ENCODE peak calls at places on chromosomes 11 and 22, in five cellular contexts. One of them, this sample, is unnamed.

GRCh38 chr11:112958670-112959069 is 2.5 kb upstream of the NCAM1 start:
- DNase-seq in breast epithelium: no peak
- DNase-seq in cardiac muscle cell: peak; percentile 66
- DNase-seq in tibial artery: no peak
- DNase-seq in stomach: no peak
- DNase-seq in this sample: peak; percentile 34

GRCh38 chr11:862028-862703 is 19.5 kb downstream of the TSPAN4 start:
- DNase-seq in cardiac muscle cell: no peak
- DNase-seq in tibial artery: no peak
- DNase-seq in stomach: peak; percentile 58
- DNase-seq in breast epithelium: no peak
- DNase-seq in this sample: no peak

GRCh38 chr11:2990617-2991476 is 1.3 kb downstream of the NAP1L4 start:
- DNase-seq in tibial artery: no peak
- DNase-seq in stomach: no peak
- DNase-seq in breast epithelium: no peak
- DNase-seq in cardiac muscle cell: no peak
- DNase-seq in this sample: no peak

GRCh38 chr11:47171057-47171838 is 5.4 kb downstream of the ARFGAP2 start:
- DNase-seq in cardiac muscle cell: no peak
- DNase-seq in tibial artery: no peak
- DNase-seq in stomach: no peak
- DNase-seq in breast epithelium: no peak
- DNase-seq in this sample: no peak

GRCh38 chr11:82523141-82523540 is 210.5 kb downstream of the FAM181B start:
- DNase-seq in tibial artery: peak; percentile 22
- DNase-seq in breast epithelium: no peak
- DNase-seq in cardiac muscle cell: no peak
- DNase-seq in stomach: no peak
- DNase-seq in this sample: no peak

GRCh38 chr11:95398437-95399112 is 167.6 kb upstream of the SESN3 start:
- DNase-seq in breast epithelium: no peak
- DNase-seq in tibial artery: no peak
- DNase-seq in stomach: no peak
- DNase-seq in cardiac muscle cell: peak; percentile 52
- DNase-seq in this sample: no peak

GRCh38 chr22:39634530-39635399 is 64.2 kb downstream of the CACNA1I start:
- DNase-seq in tibial artery: no peak
- DNase-seq in breast epithelium: peak; percentile 85
- DNase-seq in stomach: peak; percentile 44
- DNase-seq in cardiac muscle cell: peak; percentile 86
- DNase-seq in this sample: peak; percentile 6

GRCh38 chr22:50278956-50279619 is 8.9 kb upstream of the MAPK11 start:
- DNase-seq in breast epithelium: no peak
- DNase-seq in cardiac muscle cell: no peak
- DNase-seq in stomach: no peak
- DNase-seq in tibial artery: no peak
- DNase-seq in this sample: no peak

GRCh38 chr11:44267366-44268072 is 42.4 kb downstream of the ALX4 start:
- DNase-seq in tibial artery: no peak
- DNase-seq in stomach: no peak
- DNase-seq in breast epithelium: no peak
- DNase-seq in cardiac muscle cell: no peak
- DNase-seq in this sample: no peak

GRCh38 chr11:27207025-27207650 is 155.9 kb downstream of the CCDC34 start:
- DNase-seq in stomach: no peak
- DNase-seq in tibial artery: no peak
- DNase-seq in breast epithelium: no peak
- DNase-seq in cardiac muscle cell: no peak
- DNase-seq in this sample: no peak

GRCh38 chr11:16605971-16606783 is 132.3 kb upstream of the C11orf58 start:
- DNase-seq in cardiac muscle cell: peak; percentile 94
- DNase-seq in breast epithelium: peak; percentile 90
- DNase-seq in tibial artery: peak; percentile 92
- DNase-seq in stomach: peak; percentile 91
- DNase-seq in this sample: peak; percentile 57

GRCh38 chr22:17741866-17742527 is 32.3 kb downstream of the BID start:
- DNase-seq in stomach: no peak
- DNase-seq in breast epithelium: no peak
- DNase-seq in tibial artery: no peak
- DNase-seq in cardiac muscle cell: no peak
- DNase-seq in this sample: no peak
- TF ChIP-seq CTCF in stomach: no peak
- TF ChIP-seq CTCF in breast epithelium: no peak
- TF ChIP-seq CTCF in tibial artery: no peak
- TF ChIP-seq CTCF in cardiac muscle cell: no peak
- TF ChIP-seq CTCF in this sample: peak; percentile 8

GRCh38 chr22:35729309-35729698 is 11.6 kb downstream of the APOL5 start:
- DNase-seq in stomach: no peak
- DNase-seq in breast epithelium: no peak
- DNase-seq in cardiac muscle cell: no peak
- DNase-seq in tibial artery: no peak
- DNase-seq in this sample: no peak
- H3K4me3 ChIP-seq in stomach: no peak overlapping the region
- H3K4me3 ChIP-seq in breast epithelium: no peak overlapping the region
- H3K4me3 ChIP-seq in cardiac muscle cell: no peak overlapping the region
- H3K4me3 ChIP-seq in tibial artery: no peak overlapping the region
- H3K4me3 ChIP-seq in this sample: no peak overlapping the region

DNA sequence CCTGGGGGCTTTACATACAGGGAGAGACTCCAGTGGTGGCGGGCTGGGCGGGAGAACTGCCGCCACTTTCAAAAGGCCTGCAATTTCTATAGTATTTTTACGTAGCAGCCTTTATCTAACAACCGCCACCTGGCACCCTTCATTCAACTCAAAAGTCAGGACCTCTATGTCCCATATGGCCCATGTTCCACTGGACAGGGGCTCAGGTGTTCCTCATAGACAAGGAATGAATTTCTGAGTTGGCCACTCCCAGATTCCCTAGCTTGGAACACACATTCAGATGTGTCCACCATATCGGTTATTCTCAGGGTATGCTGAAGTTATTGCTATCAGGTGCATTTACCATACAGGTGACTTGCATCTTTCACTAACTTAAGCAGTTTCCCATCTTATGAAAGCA is 29.9 kb downstream of the RNF169 start:
- DNase-seq in cardiac muscle cell: no peak
- DNase-seq in stomach: no peak
- DNase-seq in breast epithelium: no peak
- DNase-seq in tibial artery: no peak
- DNase-seq in this sample: no peak
- H3K36me3 ChIP-seq in cardiac muscle cell: no peaks in the 10 kb centered on the region
- H3K36me3 ChIP-seq in stomach: no peaks in the 10 kb centered on the region
- H3K36me3 ChIP-seq in breast epithelium: no peaks in the 10 kb centered on the region
- H3K36me3 ChIP-seq in tibial artery: no peaks in the 10 kb centered on the region
- H3K36me3 ChIP-seq in this sample: no peaks in the 10 kb centered on the region

GRCh38 chr22:42714768-42715430 is 5.8 kb downstream of the A4GALT start:
- DNase-seq in breast epithelium: no peak
- DNase-seq in stomach: no peak
- DNase-seq in cardiac muscle cell: peak; percentile 46
- DNase-seq in tibial artery: no peak
- DNase-seq in this sample: no peak
- TF ChIP-seq CTCF in breast epithelium: no peak
- TF ChIP-seq CTCF in stomach: no peak
- TF ChIP-seq CTCF in cardiac muscle cell: no peak
- TF ChIP-seq CTCF in tibial artery: no peak
- TF ChIP-seq CTCF in this sample: no peak

GRCh38 chr11:64021742-64022067 is 14.0 kb upstream of the FLRT1 start:
- DNase-seq in stomach: no peak
- DNase-seq in breast epithelium: no peak
- DNase-seq in tibial artery: no peak
- DNase-seq in cardiac muscle cell: no peak
- DNase-seq in this sample: no peak

GRCh38 chr11:64026575-64027213 is 9.0 kb upstream of the FLRT1 start:
- DNase-seq in breast epithelium: no peak
- DNase-seq in cardiac muscle cell: no peak
- DNase-seq in tibial artery: no peak
- DNase-seq in stomach: no peak
- DNase-seq in this sample: no peak

GRCh38 chr11:64022125-64022784 is 13.5 kb upstream of the FLRT1 start:
- DNase-seq in stomach: no peak
- DNase-seq in breast epithelium: no peak
- DNase-seq in cardiac muscle cell: no peak
- DNase-seq in tibial artery: no peak
- DNase-seq in this sample: no peak

GRCh38 chr11:64025205-64025604 is 10.5 kb upstream of the FLRT1 start:
- DNase-seq in tibial artery: no peak
- DNase-seq in breast epithelium: no peak
- DNase-seq in stomach: no peak
- DNase-seq in cardiac muscle cell: no peak
- DNase-seq in this sample: no peak

GRCh38 chr11:64023731-64024710 is 11.7 kb upstream of the FLRT1 start:
- DNase-seq in stomach: no peak
- DNase-seq in cardiac muscle cell: no peak
- DNase-seq in breast epithelium: no peak
- DNase-seq in tibial artery: no peak
- DNase-seq in this sample: no peak
- H3K4me3 ChIP-seq in stomach: no peak overlapping the region
- H3K4me3 ChIP-seq in cardiac muscle cell: no peak overlapping the region
- H3K4me3 ChIP-seq in breast epithelium: no peak overlapping the region
- H3K4me3 ChIP-seq in tibial artery: no peak overlapping the region
- H3K4me3 ChIP-seq in this sample: no peak overlapping the region

DNA sequence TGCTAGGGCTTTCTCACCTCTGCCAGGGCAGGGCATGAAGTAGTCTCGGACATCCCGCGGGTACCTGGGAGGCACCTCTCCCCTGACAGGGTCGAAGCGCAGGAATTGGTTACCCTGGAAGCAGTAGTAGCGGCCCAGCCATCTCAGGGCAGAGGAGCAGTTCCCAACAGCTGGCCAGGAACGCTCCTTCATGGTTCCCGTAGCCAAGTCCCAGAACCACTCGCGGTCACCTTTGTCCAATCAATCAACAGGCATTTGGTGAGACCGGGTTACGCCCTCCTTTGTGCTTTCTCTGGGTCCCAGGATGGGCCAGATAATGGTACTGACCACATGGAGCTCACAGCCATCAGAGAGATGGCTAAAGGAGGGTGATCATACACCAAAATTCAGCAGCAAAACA is 3.4 kb downstream of the HPX start:
- DNase-seq in tibial artery: no peak
- DNase-seq in cardiac muscle cell: no peak
- DNase-seq in stomach: no peak
- DNase-seq in breast epithelium: no peak
- DNase-seq in this sample: no peak
- H3K36me3 ChIP-seq in tibial artery: no peaks in the 10 kb centered on the region
- H3K36me3 ChIP-seq in cardiac muscle cell: no peaks in the 10 kb centered on the region
- H3K36me3 ChIP-seq in stomach: no peaks in the 10 kb centered on the region
- H3K36me3 ChIP-seq in breast epithelium: no peaks in the 10 kb centered on the region
- H3K36me3 ChIP-seq in this sample: no peaks in the 10 kb centered on the region

DNA sequence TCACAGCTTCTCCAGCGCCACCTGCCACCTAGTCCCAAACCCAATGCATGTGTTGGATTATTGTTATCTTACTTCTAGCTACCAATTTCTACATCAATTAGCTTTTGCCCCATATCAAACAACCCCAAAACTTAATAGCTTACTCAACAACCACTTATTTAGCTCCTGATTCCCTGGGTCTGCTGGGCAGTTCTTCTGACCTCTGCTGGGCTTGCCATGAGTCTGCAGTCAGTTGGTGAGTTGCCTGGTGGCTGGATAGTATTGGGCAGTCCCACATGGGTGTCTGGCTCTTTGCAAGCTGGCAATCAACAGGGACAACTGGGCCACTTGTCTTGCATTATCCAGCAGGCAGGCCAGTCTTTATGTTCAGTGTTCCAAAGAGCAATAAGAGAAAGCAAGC is 13.6 kb upstream of the MS4A15 start:
- DNase-seq in breast epithelium: no peak
- DNase-seq in cardiac muscle cell: no peak
- DNase-seq in stomach: no peak
- DNase-seq in tibial artery: no peak
- DNase-seq in this sample: no peak
- TF ChIP-seq CTCF in breast epithelium: no peak
- TF ChIP-seq CTCF in cardiac muscle cell: no peak
- TF ChIP-seq CTCF in stomach: no peak
- TF ChIP-seq CTCF in tibial artery: no peak
- TF ChIP-seq CTCF in this sample: no peak

GRCh38 chr11:111365722-111366559 is 13.1 kb downstream of the POU2AF1 start:
- DNase-seq in tibial artery: no peak
- DNase-seq in cardiac muscle cell: no peak
- DNase-seq in stomach: no peak
- DNase-seq in breast epithelium: no peak
- DNase-seq in this sample: no peak
- H3K4me3 ChIP-seq in tibial artery: no peak overlapping the region
- H3K4me3 ChIP-seq in cardiac muscle cell: no peak overlapping the region
- H3K4me3 ChIP-seq in stomach: no peak overlapping the region
- H3K4me3 ChIP-seq in breast epithelium: no peak overlapping the region
- H3K4me3 ChIP-seq in this sample: no peak overlapping the region

GRCh38 chr11:34162507-34162848 is 57.0 kb downstream of the NAT10 start:
- DNase-seq in breast epithelium: no peak
- DNase-seq in tibial artery: no peak
- DNase-seq in stomach: no peak
- DNase-seq in cardiac muscle cell: no peak
- DNase-seq in this sample: no peak

GRCh38 chr11:34161361-34161760 is 55.9 kb downstream of the NAT10 start:
- DNase-seq in breast epithelium: no peak
- DNase-seq in stomach: no peak
- DNase-seq in tibial artery: no peak
- DNase-seq in cardiac muscle cell: no peak
- DNase-seq in this sample: no peak

GRCh38 chr11:34160791-34161190 is 55.4 kb downstream of the NAT10 start:
- DNase-seq in breast epithelium: no peak
- DNase-seq in cardiac muscle cell: no peak
- DNase-seq in tibial artery: no peak
- DNase-seq in stomach: no peak
- DNase-seq in this sample: no peak

GRCh38 chr11:34162856-34163255 is 57.4 kb downstream of the NAT10 start:
- DNase-seq in cardiac muscle cell: no peak
- DNase-seq in tibial artery: no peak
- DNase-seq in stomach: no peak
- DNase-seq in breast epithelium: no peak
- DNase-seq in this sample: no peak

DNA sequence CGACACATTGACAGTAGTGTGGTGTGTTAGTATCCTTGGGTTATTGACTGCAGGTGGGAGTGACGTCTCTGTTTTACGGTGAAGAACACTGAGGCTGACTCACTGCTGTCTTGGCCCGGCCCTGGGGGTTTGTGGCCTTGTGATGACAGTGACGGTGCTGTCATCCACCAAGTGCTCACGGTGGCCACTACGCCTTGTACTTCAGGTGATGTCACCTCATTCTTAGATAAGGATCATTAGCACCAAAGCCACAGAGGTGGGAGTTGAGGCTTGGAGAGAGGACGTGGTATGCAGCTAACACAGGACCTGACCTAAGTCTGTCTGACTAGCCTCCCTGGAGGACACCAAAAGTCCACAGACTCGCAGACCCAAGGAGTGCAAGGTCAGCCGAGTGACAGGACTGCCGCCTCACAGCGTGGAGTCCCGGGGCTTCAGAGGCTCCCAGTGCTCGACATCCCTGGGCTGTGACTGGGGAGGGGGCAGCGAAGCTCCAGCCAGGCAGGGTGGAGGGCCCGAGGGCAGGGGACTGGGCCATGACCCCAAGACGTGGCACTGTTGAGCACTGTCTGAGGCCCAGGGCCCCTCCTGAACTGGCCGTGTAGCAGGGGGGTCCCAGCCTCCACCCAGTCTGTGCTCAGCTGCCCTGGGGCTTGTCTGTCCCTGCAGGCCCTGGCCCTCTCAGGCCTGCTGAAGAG is 56.5 kb downstream of the NAT10 start:
- DNase-seq in tibial artery: no peak
- DNase-seq in cardiac muscle cell: no peak
- DNase-seq in breast epithelium: no peak
- DNase-seq in stomach: no peak
- DNase-seq in this sample: no peak
- H3K36me3 ChIP-seq in tibial artery: peaks cover 65% of the 10 kb centered on the region
- H3K36me3 ChIP-seq in cardiac muscle cell: peaks cover 62% of the 10 kb centered on the region
- H3K36me3 ChIP-seq in breast epithelium: no peaks in the 10 kb centered on the region
- H3K36me3 ChIP-seq in stomach: no peaks in the 10 kb centered on the region
- H3K36me3 ChIP-seq in this sample: peaks cover 11% of the 10 kb centered on the region